ENCODE peak calls at places on chromosomes 3 and 15, in five cellular contexts. M is stimulated activated CD4-positive, alpha-beta T cell treated with anti-CD3 and anti-CD28 coated beads, Interleukin-1b, Interleukin-23, amount 100 ng/mL, for 24 hours; S is T-helper 2 cell; I is HTR-8/SVneo; R is GM06990. A is an unnamed sample.

GRCh38 chr15:89457086-89457485 is 39.3 kb downstream of the RHCG start:
- DNase-seq in M (no peak), S (peak; percentile 64), I (peak; percentile 29), R (no peak), A (no peak)

GRCh38 chr3:81483046-81483445 is 278.4 kb downstream of the GBE1 start:
- DNase-seq in M (no peak), S (no peak), I (no peak), R (no peak), A (no peak)

GRCh38 chr3:66480666-66481065 is 20.2 kb downstream of the LRIG1 start:
- DNase-seq in M (no peak), S (peak; percentile 87), I (no peak), R (peak; percentile 26), A (peak; percentile 40)

GRCh38 chr3:150220041-150220440 is 188.1 kb upstream of the TSC22D2 start:
- DNase-seq in M (no peak), S (no peak), I (no peak), R (no peak), A (no peak)

GRCh38 chr3:197392961-197393360 is 94.5 kb upstream of the DLG1 start:
- DNase-seq in M (no peak), S (no peak), I (no peak), R (no peak), A (no peak)

GRCh38 chr15:70376929-70377691 is 279.4 kb upstream of the TLE3 start:
- DNase-seq in M (no peak), S (no peak), I (no peak), R (no peak), A (no peak)

GRCh38 chr3:22627993-22628499 is 575.1 kb upstream of the UBE2E2 start:
- DNase-seq in M (no peak), S (no peak), I (no peak), R (no peak), A (no peak)

GRCh38 chr15:50590288-50590687 is 43.8 kb upstream of the USP50 start:
- DNase-seq in M (no peak), S (no peak), I (no peak), R (no peak), A (no peak)

GRCh38 chr3:126555795-126556636 is 2.7 kb downstream of the C3orf22 start:
- DNase-seq in M (no peak), S (no peak), I (no peak), R (no peak), A (no peak)

GRCh38 chr3:33681667-33682066 is 36.4 kb downstream of the CLASP2 start:
- DNase-seq in M (no peak), S (no peak), I (no peak), R (no peak), A (no peak)

GRCh38 chr3:158539414-158540014 is 31.5 kb upstream of the MLF1 start:
- DNase-seq in M (peak; percentile 8), S (peak; percentile 54), I (peak; percentile 17), R (peak; percentile 10), A (peak; percentile 27)

GRCh38 chr15:51424780-51425179 is 83.3 kb downstream of the GLDN start:
- DNase-seq in M (no peak), S (no peak), I (no peak), R (no peak), A (no peak)

GRCh38 chr15:33693166-33693830 is 275.0 kb upstream of the CHRM5 start:
- DNase-seq in M (no peak), S (no peak), I (no peak), R (no peak), A (no peak)

GRCh38 chr3:126618021-126618420 is 36.9 kb downstream of the TXNRD3 start:
- DNase-seq in M (no peak), S (no peak), I (no peak), R (no peak), A (no peak)

GRCh38 chr15:43225201-43225949 is 4.6 kb upstream of the EPB42 start:
- DNase-seq in M (no peak), S (peak; percentile 68), I (peak; percentile 74), R (no peak), A (peak; percentile 28)

GRCh38 chr3:190514163-190515153 is 573 bp downstream of the IL1RAP start:
- DNase-seq in M (no peak), S (peak; percentile 55), I (no peak), R (peak; percentile 14), A (peak; percentile 22)

A was measured in effector memory CD8-positive, alpha-beta T cell.